ENCODE peak calls at places on chromosomes 3 and 15, in seven cellular contexts. P is KBM-7, W is AG04450, A is bronchial epithelial cell, S is GM13976, K is tibial nerve, D is brain microvascular endothelial cell. L is an unnamed sample.

GRCh38 chr3:157572559-157573270 is 69.5 kb upstream of the VEPH1 start:
- DNase-seq in P (peak; percentile 75), A (peak; percentile 53), W (no peak), K (peak; percentile 27), S (peak; percentile 42), D (peak; percentile 64), L (no peak)

GRCh38 chr3:12476238-12476897 is 7.9 kb upstream of the TSEN2 start:
- DNase-seq in K (no peak), A (peak; percentile 64), W (peak; percentile 56), S (no peak), P (no peak), D (peak; percentile 62), L (peak; percentile 35)

GRCh38 chr15:65476942-65477341 is 40.5 kb downstream of the DPP8 start:
- DNase-seq in W (peak; percentile 49), K (no peak), P (no peak), D (peak; percentile 72), A (no peak), S (no peak), L (no peak)

GRCh38 chr3:168248383-168249047 is 152.8 kb upstream of the GOLIM4 start:
- DNase-seq in A (peak; percentile 12), W (no peak), K (no peak), S (peak; percentile 44), D (peak; percentile 16), P (peak; percentile 37), L (peak; percentile 24)

GRCh38 chr3:46501702-46502101 is 3.9 kb downstream of the RTP3 start:
- DNase-seq in S (no peak), D (no peak), W (no peak), K (no peak), A (no peak), P (no peak), L (no peak)

GRCh38 chr15:40130799-40131502 is 22.3 kb upstream of the BMF start:
- DNase-seq in D (no peak), W (no peak), K (no peak), S (no peak), P (peak; percentile 35), A (no peak), L (no peak)

GRCh38 chr15:56367156-56367555 is 1.9 kb downstream of the TEX9 start:
- DNase-seq in W (no peak), P (no peak), S (no peak), K (no peak), A (no peak), D (no peak), L (no peak)

GRCh38 chr15:60568301-60568742 is 89.4 kb upstream of the ICE2 start:
- DNase-seq in P (no peak), A (no peak), K (no peak), W (no peak), S (peak; percentile 43), D (no peak), L (no peak)

GRCh38 chr3:140954576-140954975 is 12.9 kb downstream of the SLC25A36 start:
- DNase-seq in A (no peak), P (no peak), W (no peak), S (no peak), D (no peak), K (no peak), L (no peak)

GRCh38 chr15:60918234-60918964 is 310.7 kb downstream of the RORA start:
- DNase-seq in A (peak; percentile 52), D (no peak), S (no peak), P (no peak), K (no peak), W (no peak), L (no peak)

GRCh38 chr15:76185716-76186115 is 125.6 kb downstream of the ETFA start:
- DNase-seq in W (peak; percentile 26), K (no peak), P (peak; percentile 72), S (peak; percentile 71), A (peak; percentile 77), D (peak; percentile 68), L (no peak)

GRCh38 chr3:33637482-33637881 is 80.6 kb downstream of the CLASP2 start:
- DNase-seq in P (no peak), K (no peak), D (no peak), W (no peak), A (no peak), S (no peak), L (no peak)

GRCh38 chr15:74866090-74866489 is 7.1 kb downstream of the SCAMP2 start:
- DNase-seq in K (no peak), S (no peak), P (no peak), D (peak; percentile 58), W (peak; percentile 48), A (peak; percentile 89), L (peak; percentile 29)

GRCh38 chr3:51139616-51140015 is 245.5 kb upstream of the MANF start:
- DNase-seq in K (no peak), A (no peak), P (no peak), D (no peak), S (no peak), W (no peak), L (no peak)

GRCh38 chr15:72288291-72288690 is 15.9 kb upstream of the PARP6 start:
- DNase-seq in K (no peak), A (no peak), W (no peak), D (no peak), S (no peak), P (no peak), L (no peak)

GRCh38 chr15:58549780-58550064 is 117.9 kb downstream of the LIPC start:
- DNase-seq in P (no peak), D (no peak), A (no peak), S (no peak), K (no peak), W (no peak), L (no peak)

GRCh38 chr3:115040673-115041286 is 106.3 kb downstream of the ZBTB20 start:
- DNase-seq in A (peak; percentile 37), W (peak; percentile 4), D (peak; percentile 68), S (peak; percentile 32), K (peak; percentile 66), P (peak; percentile 42), L (no peak)

GRCh38 chr3:140050396-140050795 is 115.4 kb downstream of the CLSTN2 start:
- DNase-seq in W (no peak), D (no peak), K (no peak), S (no peak), A (no peak), P (no peak), L (no peak)

GRCh38 chr3:12454076-12454807 is 30.0 kb upstream of the TSEN2 start:
- DNase-seq in A (peak; percentile 71), W (no peak), D (peak; percentile 18), P (no peak), S (no peak), K (no peak), L (no peak)

GRCh38 chr3:84967767-84968581 is 9.2 kb downstream of the CADM2 start:
- DNase-seq in D (no peak), S (no peak), K (no peak), A (peak; percentile 9), W (no peak), P (no peak), L (no peak)

GRCh38 chr3:197015790-197016705 is 13.6 kb downstream of the MELTF start:
- DNase-seq in S (no peak), K (no peak), W (no peak), P (no peak), A (no peak), D (no peak), L (no peak)

GRCh38 chr15:85329561-85330421 is 50.6 kb upstream of the AKAP13 start:
- DNase-seq in P (no peak), A (no peak), K (peak; percentile 21), S (peak; percentile 72), D (peak; percentile 68), W (no peak), L (no peak)

GRCh38 chr15:59492389-59493377 is 54.7 kb downstream of the FAM81A start:
- DNase-seq in W (peak; percentile 21), S (peak; percentile 57), P (peak; percentile 69), K (peak; percentile 63), D (peak; percentile 57), A (peak; percentile 56), L (peak; percentile 39)

GRCh38 chr3:192845196-192845855 is 72.3 kb downstream of the MB21D2 start:
- DNase-seq in P (no peak), D (peak; percentile 68), W (peak; percentile 46), K (no peak), S (no peak), A (no peak), L (no peak)

GRCh38 chr3:132239587-132239986 is 77.6 kb upstream of the ACP3 start:
- DNase-seq in S (no peak), D (no peak), P (no peak), W (no peak), A (no peak), K (no peak), L (no peak)

GRCh38 chr15:45253330-45253729 is 1.3 kb downstream of the SLC28A2 start:
- DNase-seq in W (no peak), A (no peak), S (no peak), K (no peak), P (no peak), D (no peak), L (no peak)

GRCh38 chr3:182284793-182285192 is 508.5 kb upstream of the ATP11B start:
- DNase-seq in A (peak; percentile 78), S (no peak), D (no peak), W (no peak), K (no peak), P (no peak), L (no peak)

GRCh38 chr15:60626669-60627068 is 147.7 kb upstream of the ICE2 start:
- DNase-seq in D (no peak), A (no peak), S (no peak), K (no peak), P (no peak), W (no peak), L (no peak)

GRCh38 chr3:66138336-66139234 is 82.2 kb upstream of the SLC25A26 start:
- DNase-seq in K (peak; percentile 52), W (no peak), A (peak; percentile 60), D (peak; percentile 62), P (peak; percentile 37), S (peak; percentile 49), L (peak; percentile 8)

GRCh38 chr3:179436517-179436916 is 14.8 kb downstream of the GNB4 start:
- DNase-seq in K (no peak), D (no peak), A (no peak), P (peak; percentile 53), W (no peak), S (no peak), L (no peak)

GRCh38 chr3:126912027-126912422 is 70.9 kb upstream of the PLXNA1 start:
- DNase-seq in S (no peak), W (no peak), P (no peak), A (no peak), K (no peak), D (no peak), L (no peak)

GRCh38 chr3:182212479-182213076 is 500.9 kb downstream of the SOX2 start:
- DNase-seq in D (peak; percentile 1), A (peak; percentile 99), W (no peak), K (peak; percentile 33), S (no peak), P (no peak), L (no peak)

GRCh38 chr15:97904196-97904572 is 56.3 kb upstream of the ARRDC4 start:
- DNase-seq in D (peak; percentile 49), P (peak; percentile 64), W (no peak), A (peak; percentile 47), S (peak; percentile 44), K (peak; percentile 58), L (no peak)

GRCh38 chr15:98714906-98715305 is 66.6 kb downstream of the IGF1R start:
- DNase-seq in P (no peak), S (no peak), K (no peak), D (no peak), A (no peak), W (no peak), L (no peak)

L was measured in amniotic stem cell.